ENCODE peak calls at places on chromosomes 11 and 22, in seven cellular contexts. P is AG09319; G is putamen; I is stimulated activated naive B cell treated with anti-CD40 and anti-IgM and Interleukin-4, amounts not matched to agents 10 μg/mL and 1 μg/mL and 100 μg/mL, for 72 hours; T is NCI-H2171 treated with DMSO at 0.1 percent for 48 hours; R is activated CD4-positive, alpha-beta memory T cell treated with anti-CD3 and anti-CD28 coated beads, Interleukin-2, amount 10 ng/mL, durations not matched to agents 7 days and 5 days; E is kidney tubule cell. N is an unnamed sample.

GRCh38 chr11:20308601-20309000 is 54.9 kb upstream of the HTATIP2 start:
- DNase-seq in I (no peak), G (no peak), R (no peak), T (no peak), P (no peak), E (no peak), N (no peak)

GRCh38 chr11:103892603-103893002 is 143.8 kb upstream of the DDI1 start:
- DNase-seq in R (no peak), E (peak; percentile 63), P (no peak), T (no peak), G (no peak), I (no peak), N (no peak)

GRCh38 chr22:37609240-37610152 is 862 bp downstream of the GGA1 start:
- DNase-seq in E (peak; percentile 36), R (peak; percentile 27), I (peak; percentile 37), G (no peak), T (peak; percentile 45), P (no peak), N (no peak)

GRCh38 chr22:45262931-45263789 is 21.6 kb upstream of the UPK3A start:
- DNase-seq in E (peak; percentile 16), T (peak; percentile 90), I (peak; percentile 90), G (no peak), R (no peak), P (no peak), N (peak; percentile 85)

GRCh38 chr11:88354909-88355308 is 17.4 kb upstream of the CTSC start:
- DNase-seq in R (no peak), T (no peak), I (no peak), G (no peak), E (no peak), P (no peak), N (peak; percentile 47)

GRCh38 chr11:6321961-6322362 is 1.7 kb upstream of the CAVIN3 start:
- DNase-seq in G (no peak), I (no peak), R (no peak), T (no peak), E (peak; percentile 67), P (no peak), N (no peak)

GRCh38 chr22:20083891-20084546 is 4.0 kb downstream of the DGCR8 start:
- DNase-seq in G (no peak), R (no peak), P (no peak), E (no peak), T (no peak), I (no peak), N (no peak)

GRCh38 chr22:34055525-34056200 is 135.4 kb upstream of the LARGE1 start:
- DNase-seq in T (peak; percentile 37), P (no peak), I (no peak), E (peak; percentile 36), G (no peak), R (no peak), N (peak; percentile 15)

GRCh38 chr22:27949421-27949820 is 30.4 kb upstream of the PITPNB start:
- DNase-seq in I (no peak), T (no peak), R (no peak), G (no peak), P (no peak), E (no peak), N (no peak)

GRCh38 chr11:34787348-34787747 is 128.8 kb downstream of the APIP start:
- DNase-seq in I (no peak), T (no peak), P (no peak), E (no peak), G (no peak), R (no peak), N (no peak)

GRCh38 chr22:22882033-22882717 is 5.4 kb upstream of the IGLL5 start:
- DNase-seq in T (no peak), P (no peak), R (no peak), G (no peak), I (no peak), E (peak; percentile 43), N (no peak)

GRCh38 chr11:60078742-60079141 is 9.7 kb upstream of the MS4A2 start:
- DNase-seq in E (no peak), R (no peak), T (no peak), G (no peak), I (no peak), P (no peak), N (no peak)

GRCh38 chr22:21947040-21948014 is 5.3 kb downstream of the PPM1F start:
- DNase-seq in T (peak; percentile 29), I (no peak), G (no peak), P (no peak), R (no peak), E (peak; percentile 15), N (no peak)

GRCh38 chr22:47901911-47902310 is 1139.5 kb downstream of the TBC1D22A start:
- DNase-seq in P (no peak), E (no peak), R (no peak), I (no peak), T (no peak), G (no peak), N (no peak)

GRCh38 chr11:114296190-114296978 is at the start of gene NNMT:
- DNase-seq in T (no peak), P (peak; percentile 97), G (no peak), E (peak; percentile 96), I (no peak), R (no peak), N (no peak)

GRCh38 chr11:110125632-110126031 is 32.4 kb downstream of the ZC3H12C start:
- DNase-seq in E (peak; percentile 87), R (no peak), T (no peak), I (no peak), P (no peak), G (no peak), N (no peak)

GRCh38 chr11:121894581-121894980 is 221.4 kb downstream of the BLID start:
- DNase-seq in E (peak; percentile 32), I (no peak), P (no peak), T (no peak), R (no peak), G (no peak), N (no peak)

N was measured in GM06990.